ENCODE peak calls at places on chromosomes 12 and 14, in seven cellular contexts. B is mesendoderm, D is IMR-90, X is neuronal stem cell, S is H1, Z is trophoblast cell, K is H9. A is an unnamed sample.

GRCh38 chr14:70468731-70469130 is 16.8 kb downstream of the ADAM21 start:
- DNase-seq in S (no peak), D (no peak), Z (no peak), K (no peak), B (no peak), X (no peak), A (no peak)

GRCh38 chr14:101975231-101975630 is 10.9 kb downstream of the DYNC1H1 start:
- DNase-seq in Z (no peak), B (no peak), S (no peak), K (no peak), D (no peak), X (no peak), A (no peak)

GRCh38 chr14:68622856-68623255 is 170.0 kb downstream of the ZFP36L1 start:
- DNase-seq in K (no peak), X (no peak), B (no peak), S (no peak), D (no peak), Z (no peak), A (no peak)

GRCh38 chr14:68786491-68787234 is 6.2 kb downstream of the ZFP36L1 start:
- DNase-seq in X (no peak), S (peak), D (peak), Z (peak), K (no peak), B (peak), A (peak)

GRCh38 chr14:90941705-90942104 is 118.7 kb downstream of the RPS6KA5 start:
- DNase-seq in S (no peak), Z (no peak), X (no peak), B (no peak), D (no peak), K (no peak), A (no peak)

GRCh38 chr14:30375280-30375892 is 183.6 kb upstream of the G2E3 start:
- DNase-seq in Z (peak), B (peak), K (peak), S (peak), D (peak), X (peak), A (peak)

GRCh38 chr12:115132145-115132544 is 448.2 kb upstream of the TBX3 start:
- DNase-seq in X (no peak), K (no peak), S (no peak), D (no peak), Z (peak), B (peak), A (peak)

GRCh38 chr12:124032265-124032886 is 59.4 kb downstream of the ZNF664 start:
- DNase-seq in Z (no peak), X (peak), B (peak), D (peak), S (peak), K (peak), A (peak)

GRCh38 chr12:52871291-52871961 is 22.6 kb upstream of the KRT78 start:
- DNase-seq in K (no peak), S (no peak), Z (peak), B (peak), X (no peak), D (peak), A (peak)

GRCh38 chr14:66923251-66923650 is 266.0 kb upstream of the GARIN2 start:
- DNase-seq in X (no peak), B (no peak), S (no peak), D (no peak), K (no peak), Z (no peak), A (no peak)

GRCh38 chr14:95544588-95544987 is 9.7 kb downstream of the GLRX5 start:
- DNase-seq in K (no peak), D (no peak), Z (no peak), S (no peak), X (no peak), B (no peak), A (no peak)

GRCh38 chr12:91577586-91578539 is 395.2 kb upstream of the DCN start:
- DNase-seq in Z (no peak), S (no peak), K (no peak), X (no peak), D (peak), B (peak), A (peak)

GRCh38 chr12:54593135-54593534 is 4.7 kb upstream of the PPP1R1A start:
- DNase-seq in Z (no peak), S (no peak), B (no peak), X (no peak), K (no peak), D (no peak), A (no peak)

GRCh38 chr14:81315344-81315743 is 84.8 kb downstream of the STON2 start:
- DNase-seq in K (peak), B (peak), D (no peak), Z (no peak), X (peak), S (no peak), A (no peak)

GRCh38 chr12:581746-582145 is 81.5 kb downstream of the NINJ2 start:
- DNase-seq in D (no peak), X (no peak), B (no peak), K (no peak), Z (no peak), S (no peak), A (no peak)

GRCh38 chr12:120709976-120710804 is at the start of gene UNC119B:
- DNase-seq in X (peak), Z (peak), B (peak), D (peak), S (peak), K (peak), A (peak)

GRCh38 chr12:52798003-52798670 is 2.2 kb upstream of the KRT3 start:
- DNase-seq in Z (no peak), D (peak), K (no peak), B (no peak), S (no peak), X (no peak), A (no peak)

GRCh38 chr14:100498068-100498467 is 89.1 kb downstream of the BEGAIN start:
- DNase-seq in D (no peak), S (no peak), K (no peak), X (no peak), B (no peak), Z (no peak), A (no peak)

DNA sequence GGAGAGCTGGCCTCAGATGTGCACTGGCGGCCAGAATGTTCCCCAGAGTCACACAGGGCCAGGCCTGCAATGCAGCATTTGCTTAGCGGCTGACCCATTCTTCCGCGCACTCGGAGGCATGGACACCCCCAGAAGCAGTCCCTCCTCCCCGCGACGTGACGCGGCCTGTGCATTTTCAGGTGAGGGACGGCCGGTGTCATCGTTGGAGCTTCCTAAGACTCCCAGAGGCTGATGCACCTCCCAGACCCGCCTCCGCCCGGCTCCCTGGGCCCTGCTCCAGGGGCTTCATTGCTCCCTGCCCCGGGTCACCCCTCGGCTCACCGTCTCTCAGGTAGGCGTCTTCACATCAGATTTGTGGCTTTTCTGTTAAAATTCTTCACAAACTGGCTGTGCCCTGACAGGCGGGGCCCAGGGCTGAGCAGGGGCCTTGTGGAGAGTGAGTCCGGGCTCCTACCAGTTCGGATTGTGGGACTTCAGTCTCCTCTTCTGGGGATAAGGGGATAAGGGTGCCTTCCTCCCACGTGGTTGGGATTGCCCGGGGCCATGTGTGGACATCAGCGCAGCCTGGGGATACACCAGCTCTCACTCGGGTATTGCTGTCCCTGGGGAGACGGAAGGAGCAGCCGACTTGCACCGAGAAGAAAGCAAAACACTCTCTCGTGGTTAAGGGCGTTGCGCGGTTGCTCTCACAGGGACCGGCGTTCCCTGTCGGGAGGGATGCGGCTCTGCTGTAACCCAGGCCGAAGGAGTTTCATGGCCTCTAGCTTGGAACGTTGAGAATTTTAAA is 249.1 kb downstream of the ADGRD1 start:
- DNase-seq in D (no peak), S (peak), Z (no peak), X (no peak), K (peak), B (no peak), A (no peak)
- H4K8ac ChIP-seq in D (no peak), S (peak), Z (no peak), X (no peak), K (no peak), B (no peak), A (no peak)

DNA sequence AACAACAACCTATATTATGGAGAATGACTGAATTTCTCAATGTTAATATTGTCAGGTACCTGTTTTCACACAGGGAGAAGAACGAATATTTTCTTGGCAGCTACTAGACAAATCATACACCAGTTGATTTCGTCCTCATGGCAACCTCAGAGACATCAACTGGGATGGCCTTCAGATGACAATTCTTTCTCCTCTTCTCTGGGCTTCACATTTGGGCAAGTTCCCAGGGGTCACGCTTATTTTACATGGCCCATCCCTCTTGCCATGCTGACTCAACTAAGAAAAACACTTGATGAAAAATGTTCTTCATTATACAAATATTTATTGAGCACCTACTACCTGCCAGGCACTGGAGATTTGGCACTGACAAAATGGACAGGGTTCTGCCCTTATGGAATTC is 29.0 kb downstream of the PPP1R13B start:
- DNase-seq in B (no peak), D (no peak), K (no peak), X (no peak), S (no peak), Z (no peak), A (no peak)
- H4K8ac ChIP-seq in B (no peak), D (no peak), K (no peak), X (no peak), S (no peak), Z (no peak), A (no peak)

GRCh38 chr14:52366796-52367315 is 52.7 kb downstream of the PTGER2 start:
- DNase-seq in X (no peak), K (no peak), Z (no peak), D (no peak), S (no peak), B (no peak), A (peak)

GRCh38 chr14:52363001-52363704 is 49.0 kb downstream of the PTGER2 start:
- DNase-seq in Z (no peak), S (no peak), K (no peak), B (no peak), D (no peak), X (no peak), A (no peak)

GRCh38 chr14:52360831-52361230 is 46.7 kb downstream of the PTGER2 start:
- DNase-seq in B (peak), K (no peak), D (no peak), Z (no peak), S (no peak), X (no peak), A (peak)

GRCh38 chr14:52363969-52364368 is 49.9 kb downstream of the PTGER2 start:
- DNase-seq in D (no peak), Z (no peak), X (no peak), B (no peak), K (no peak), S (no peak), A (peak)

GRCh38 chr14:52365071-52365470 is 51.0 kb downstream of the PTGER2 start:
- DNase-seq in B (no peak), X (no peak), K (no peak), D (peak), Z (no peak), S (no peak), A (no peak)
- H4K8ac ChIP-seq in B (no peak), X (no peak), K (no peak), D (no peak), Z (no peak), S (no peak), A (no peak)

DNA sequence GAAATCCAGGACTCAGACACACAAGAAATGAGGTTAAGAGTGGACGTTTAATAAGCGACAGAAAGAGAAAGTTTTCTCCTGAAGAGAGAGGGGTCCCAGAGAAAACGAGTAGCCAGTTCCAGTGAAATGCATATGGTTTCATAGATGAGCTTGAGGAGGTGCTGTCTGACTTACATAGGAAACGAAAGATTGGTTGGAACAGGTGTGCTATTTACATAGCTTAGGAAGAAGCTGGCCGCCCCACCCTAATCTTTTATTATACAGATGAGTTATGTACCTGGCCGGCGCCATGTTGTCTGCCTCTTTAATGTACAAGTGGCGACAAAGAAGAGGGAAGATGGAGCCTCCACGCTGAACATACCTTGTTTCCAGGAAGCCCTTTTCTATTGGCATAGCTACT is 223.0 kb downstream of the SLC6A15 start:
- DNase-seq in D (no peak), B (no peak), K (peak), S (no peak), X (no peak), Z (no peak), A (no peak)
- H4K8ac ChIP-seq in D (no peak), B (no peak), K (no peak), S (no peak), X (no peak), Z (no peak), A (no peak)

GRCh38 chr14:105685003-105685402 is 158.6 kb downstream of the TMEM121 start:
- DNase-seq in K (no peak), S (no peak), B (no peak), D (no peak), Z (no peak), X (no peak), A (no peak)
- H4K8ac ChIP-seq in K (no peak), S (no peak), B (no peak), D (no peak), Z (no peak), X (no peak), A (no peak)

GRCh38 chr12:116418551-116418950 is 140.6 kb upstream of the MAP1LC3B2 start:
- DNase-seq in K (no peak), S (no peak), Z (no peak), X (no peak), D (no peak), B (no peak), A (no peak)

GRCh38 chr12:116425256-116426193 is 133.7 kb upstream of the MAP1LC3B2 start:
- DNase-seq in D (no peak), S (no peak), X (no peak), Z (peak), B (no peak), K (no peak), A (no peak)

GRCh38 chr12:116423053-116423452 is 136.1 kb upstream of the MAP1LC3B2 start:
- DNase-seq in S (no peak), X (no peak), B (peak), D (peak), Z (peak), K (no peak), A (peak)

GRCh38 chr12:116420476-116420875 is 138.7 kb upstream of the MAP1LC3B2 start:
- DNase-seq in Z (no peak), X (no peak), K (no peak), D (no peak), S (no peak), B (no peak), A (peak)

DNA sequence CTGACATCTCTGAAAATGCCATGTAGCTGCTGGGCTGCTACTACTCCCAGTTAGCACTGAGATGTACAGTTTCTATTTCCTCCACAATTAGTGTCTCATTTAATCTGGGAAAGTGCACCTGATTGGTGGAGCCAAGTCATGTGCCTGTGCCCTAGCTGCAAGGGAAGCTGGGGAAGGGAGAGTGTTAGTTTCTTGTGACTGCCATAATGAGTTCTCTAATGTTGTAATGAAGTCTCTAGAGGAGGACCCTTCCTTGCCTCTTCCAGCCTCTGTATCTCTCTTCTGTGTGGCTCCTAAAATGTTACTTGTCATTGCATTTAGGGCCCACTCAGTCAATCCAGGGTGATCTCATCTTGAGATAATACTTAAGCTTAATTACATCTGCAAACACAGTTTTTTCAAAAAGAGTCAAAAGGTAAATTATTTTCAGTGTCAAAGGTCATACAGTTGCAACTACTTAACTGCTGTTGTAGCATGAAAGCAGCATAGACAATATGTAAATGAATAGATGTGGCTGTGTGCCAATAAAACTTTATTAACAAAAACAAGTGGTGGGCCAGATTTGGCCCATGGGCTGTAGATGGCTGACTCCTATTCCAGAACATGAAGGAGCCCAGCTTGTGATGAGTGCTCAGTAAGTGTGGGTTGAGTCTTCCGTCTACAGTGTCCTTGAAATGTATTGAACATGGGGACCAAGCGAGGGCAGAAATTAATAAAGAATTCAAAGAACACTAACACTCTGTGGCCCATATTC is 137.2 kb upstream of the MAP1LC3B2 start:
- DNase-seq in B (no peak), X (no peak), K (no peak), S (no peak), D (no peak), Z (no peak), A (no peak)
- H4K8ac ChIP-seq in B (no peak), X (no peak), K (no peak), S (no peak), D (no peak), Z (no peak), A (no peak)

GRCh38 chr12:3490848-3491382 is at the start of gene PRMT8:
- DNase-seq in K (peak), B (peak), S (peak), X (peak), Z (no peak), D (no peak), A (no peak)
- H4K8ac ChIP-seq in K (no peak), B (no peak), S (no peak), X (no peak), Z (no peak), D (no peak), A (no peak)

GRCh38 chr12:68962855-68963455 is 30.0 kb upstream of the CPM start:
- DNase-seq in K (no peak), S (no peak), D (peak), X (no peak), B (no peak), Z (peak), A (peak)

GRCh38 chr12:68963456-68963859 is 30.5 kb upstream of the CPM start:
- DNase-seq in D (no peak), S (no peak), X (no peak), Z (no peak), B (no peak), K (no peak), A (no peak)

GRCh38 chr12:68960162-68960501 is 27.2 kb upstream of the CPM start:
- DNase-seq in Z (no peak), S (no peak), X (no peak), D (peak), K (no peak), B (no peak), A (peak)

GRCh38 chr12:68967036-68967435 is 34.1 kb upstream of the CPM start:
- DNase-seq in S (no peak), D (no peak), X (no peak), K (no peak), Z (no peak), B (no peak), A (no peak)

GRCh38 chr12:68964013-68964412 is 31.0 kb upstream of the CPM start:
- DNase-seq in S (no peak), Z (no peak), X (no peak), B (no peak), D (no peak), K (no peak), A (no peak)
- H4K8ac ChIP-seq in S (no peak), Z (no peak), X (no peak), B (no peak), D (no peak), K (no peak), A (no peak)

A was measured in mesenchymal stem cell.